ENCODE peak calls at places on chromosomes 2 and 18, in seven cellular contexts. G is tibial nerve, Q is pancreas, Y is heart left ventricle, P is GM12864, M is upper lobe of right lung, T is body of pancreas. N is an unnamed sample.

GRCh38 chr2:207624170-207625013 is 802 bp downstream of the METTL21A start:
- DNase-seq in G (peak), Q (peak), Y (peak), P (peak), M (peak), T (peak), N (peak)

GRCh38 chr2:147177449-147177848 is 667.4 kb upstream of the ACVR2A start:
- DNase-seq in G (no peak), Q (no peak), Y (no peak), P (no peak), M (no peak), T (no peak), N (no peak)

GRCh38 chr2:144516417-144516980 is 3.4 kb downstream of the ZEB2 start:
- DNase-seq in G (no peak), Q (no peak), Y (peak), P (no peak), M (peak), T (no peak), N (no peak)

GRCh38 chr2:162480067-162480466 is 136.1 kb downstream of the GCA start:
- DNase-seq in G (no peak), Q (no peak), Y (no peak), P (no peak), M (no peak), T (no peak), N (no peak)

GRCh38 chr2:102266204-102266603 is 45.2 kb upstream of the IL1RL1 start:
- DNase-seq in G (no peak), Q (no peak), Y (no peak), P (no peak), M (no peak), T (no peak), N (no peak)

GRCh38 chr2:239927424-239927981 is 97.6 kb downstream of the NDUFA10 start:
- DNase-seq in G (no peak), Q (no peak), Y (peak), P (no peak), M (peak), T (no peak), N (peak)

GRCh38 chr2:206054952-206055351 is 31.0 kb downstream of the INO80D start:
- DNase-seq in G (no peak), Q (no peak), Y (no peak), P (no peak), M (no peak), T (no peak), N (no peak)

GRCh38 chr2:239440511-239440959 is 39.7 kb upstream of the HDAC4 start:
- DNase-seq in G (peak), Q (no peak), Y (no peak), P (no peak), M (no peak), T (no peak), N (peak)

GRCh38 chr2:7685342-7686015 is 768.3 kb downstream of the RNF144A start:
- DNase-seq in G (no peak), Q (no peak), Y (no peak), P (no peak), M (no peak), T (no peak), N (no peak)

GRCh38 chr2:84732897-84733778 is 147.7 kb downstream of the TRABD2A start:
- DNase-seq in G (no peak), Q (no peak), Y (no peak), P (no peak), M (no peak), T (no peak), N (no peak)
- H3K4me3 ChIP-seq in G (no peak), Q (no peak), Y (no peak), P (no peak), M (no peak), T (no peak), N (no peak)

GRCh38 chr2:173016451-173016850 is 59.2 kb upstream of the MAP3K20 start:
- DNase-seq in G (no peak), Q (no peak), Y (no peak), P (no peak), M (no peak), T (no peak), N (no peak)

GRCh38 chr2:173027181-173028128 is 48.2 kb upstream of the MAP3K20 start:
- DNase-seq in G (peak), Q (peak), Y (no peak), P (peak), M (no peak), T (peak), N (peak)

GRCh38 chr2:173023718-173024117 is 51.9 kb upstream of the MAP3K20 start:
- DNase-seq in G (no peak), Q (no peak), Y (no peak), P (no peak), M (no peak), T (no peak), N (no peak)

GRCh38 chr2:173017657-173018420 is 57.8 kb upstream of the MAP3K20 start:
- DNase-seq in G (no peak), Q (no peak), Y (no peak), P (no peak), M (no peak), T (no peak), N (no peak)

GRCh38 chr2:173021939-173022371 is 53.7 kb upstream of the MAP3K20 start:
- DNase-seq in G (no peak), Q (no peak), Y (no peak), P (no peak), M (no peak), T (peak), N (no peak)
- TF ChIP-seq CTCF in G (no peak), Q (peak), Y (peak), P (no peak), M (peak), T (no peak), N (no peak)

GRCh38 chr2:217361491-217361890 is 501.6 kb upstream of the TNP1 start:
- DNase-seq in G (no peak), Q (no peak), Y (no peak), P (no peak), M (no peak), T (no peak), N (no peak)

GRCh38 chr2:217360781-217361485 is 501.1 kb upstream of the TNP1 start:
- DNase-seq in G (no peak), Q (no peak), Y (no peak), P (no peak), M (no peak), T (peak), N (no peak)

GRCh38 chr2:217363470-217363869 is 503.6 kb upstream of the TNP1 start:
- DNase-seq in G (no peak), Q (no peak), Y (no peak), P (no peak), M (no peak), T (no peak), N (no peak)

GRCh38 chr2:217362710-217363109 is 502.8 kb upstream of the TNP1 start:
- DNase-seq in G (no peak), Q (no peak), Y (no peak), P (no peak), M (no peak), T (no peak), N (no peak)

DNA sequence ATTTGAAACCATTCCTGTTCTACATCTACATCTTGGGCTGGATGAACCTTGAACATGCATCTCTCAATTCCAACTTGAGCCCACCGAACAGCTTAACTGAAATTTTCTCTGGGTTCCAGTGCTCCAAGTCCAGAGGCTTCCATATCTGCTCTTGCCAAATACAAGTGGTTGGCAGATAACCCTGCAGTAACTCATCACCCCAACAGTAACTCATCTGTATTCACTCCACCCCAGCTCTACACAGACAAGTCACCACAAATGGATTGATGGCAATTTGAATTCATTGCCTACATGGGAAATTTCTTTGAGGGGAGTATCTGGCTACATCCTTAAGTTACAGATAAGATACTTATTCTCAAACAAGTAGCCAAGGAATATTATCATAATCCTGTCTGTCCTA is 502.4 kb upstream of the TNP1 start:
- DNase-seq in G (no peak), Q (no peak), Y (no peak), P (no peak), M (no peak), T (no peak), N (no peak)
- H3K4me3 ChIP-seq in G (no peak), Q (no peak), Y (no peak), P (no peak), M (no peak), T (no peak), N (no peak)

GRCh38 chr18:3852321-3852720 is 402.3 kb downstream of the TGIF1 start:
- DNase-seq in G (no peak), Q (no peak), Y (no peak), P (no peak), M (no peak), T (no peak), N (no peak)
- TF ChIP-seq CTCF in G (no peak), Q (no peak), Y (peak), P (no peak), M (no peak), T (no peak), N (no peak)

GRCh38 chr2:127453392-127454171 is 35.4 kb downstream of the PROC start:
- DNase-seq in G (no peak), Q (no peak), Y (no peak), P (no peak), M (no peak), T (peak), N (no peak)

GRCh38 chr2:127455566-127456493 is 37.6 kb downstream of the PROC start:
- DNase-seq in G (no peak), Q (no peak), Y (no peak), P (no peak), M (no peak), T (no peak), N (no peak)

GRCh38 chr2:127456960-127457359 is 38.7 kb downstream of the PROC start:
- DNase-seq in G (no peak), Q (no peak), Y (no peak), P (no peak), M (no peak), T (no peak), N (no peak)

GRCh38 chr2:127453013-127453391 is 34.8 kb downstream of the PROC start:
- DNase-seq in G (no peak), Q (no peak), Y (no peak), P (no peak), M (no peak), T (no peak), N (no peak)

DNA sequence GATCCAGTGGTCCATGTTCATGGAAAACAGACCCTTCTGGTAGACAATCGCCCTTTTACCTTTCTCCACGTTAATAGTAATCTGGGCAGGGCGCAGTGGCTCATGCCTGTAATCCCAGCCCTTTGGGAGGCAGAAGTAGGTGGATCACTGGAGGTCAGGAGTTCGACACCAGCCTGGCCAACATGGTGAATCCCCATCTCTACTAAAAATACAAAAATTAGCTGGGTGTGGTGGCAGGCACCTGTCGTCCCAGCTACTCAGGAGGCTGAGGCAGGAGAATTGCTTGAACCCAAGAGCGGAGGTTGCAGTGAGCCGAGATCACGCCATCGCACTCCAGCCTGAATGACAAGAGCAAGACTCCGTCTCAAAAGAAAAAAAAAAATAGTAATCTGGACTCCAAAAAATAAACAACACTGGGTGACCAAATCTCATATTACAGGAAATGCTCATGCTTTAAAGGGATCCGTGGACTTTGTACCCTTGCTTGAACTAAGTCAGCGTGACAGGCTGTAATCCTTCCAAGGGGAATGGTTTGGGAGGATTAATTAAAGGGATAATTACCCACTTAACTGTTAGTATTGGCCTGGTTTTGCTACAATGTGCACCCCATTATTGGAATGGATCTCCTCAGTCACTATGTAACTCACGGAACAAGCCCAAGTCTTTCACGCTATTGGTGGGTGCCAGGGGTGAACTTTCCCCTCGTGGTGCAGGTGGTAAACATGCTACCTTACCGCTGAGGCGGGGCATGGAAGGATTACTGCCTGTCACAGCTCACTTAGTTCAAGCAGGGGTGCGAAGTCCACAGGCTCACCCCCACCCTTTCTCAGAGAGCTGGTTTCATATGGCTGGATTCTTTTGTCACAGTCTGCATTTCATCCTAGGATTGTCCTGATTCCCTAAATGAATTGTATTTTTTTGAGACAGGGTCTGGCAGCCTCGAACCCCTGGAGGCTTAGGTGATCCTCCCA is 36.7 kb downstream of the PROC start:
- DNase-seq in G (no peak), Q (peak), Y (no peak), P (no peak), M (no peak), T (peak), N (no peak)
- H3K4me3 ChIP-seq in G (no peak), Q (peak), Y (no peak), P (no peak), M (no peak), T (no peak), N (no peak)

GRCh38 chr18:77061946-77062517 is 70.6 kb downstream of the MBP start:
- DNase-seq in G (no peak), Q (no peak), Y (no peak), P (no peak), M (no peak), T (peak), N (no peak)
- TF ChIP-seq CTCF in G (peak), Q (no peak), Y (no peak), P (peak), M (peak), T (no peak), N (no peak)

GRCh38 chr18:46334200-46334553 is 230.0 kb downstream of the HAUS1 start:
- DNase-seq in G (no peak), Q (no peak), Y (no peak), P (no peak), M (peak), T (no peak), N (no peak)
- H3K4me3 ChIP-seq in G (peak), Q (peak), Y (peak), P (no peak), M (peak), T (peak), N (peak)

DNA sequence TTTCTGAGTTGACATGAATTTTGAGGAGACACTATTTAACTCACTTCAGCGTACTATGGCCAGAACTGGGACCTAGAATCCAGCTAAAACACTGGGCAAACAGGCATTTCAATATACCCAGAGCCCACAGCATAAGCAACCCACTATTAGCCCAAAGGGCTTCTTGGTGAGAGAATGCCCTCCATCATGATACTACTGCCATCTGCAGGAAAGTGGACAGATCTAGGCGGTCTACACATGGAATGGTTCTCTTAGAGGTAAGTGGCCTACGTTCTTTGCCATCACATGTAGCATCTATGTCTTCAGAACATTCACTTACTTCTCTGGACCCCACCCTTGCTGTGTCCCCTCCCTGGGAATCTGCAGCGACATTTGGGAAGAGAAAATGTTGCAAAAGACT is 181.3 kb upstream of the LINC00305 start:
- DNase-seq in G (no peak), Q (no peak), Y (no peak), P (no peak), M (no peak), T (no peak), N (no peak)
- TF ChIP-seq CTCF in G (no peak), Q (no peak), Y (no peak), P (peak), M (peak), T (no peak), N (no peak)

DNA sequence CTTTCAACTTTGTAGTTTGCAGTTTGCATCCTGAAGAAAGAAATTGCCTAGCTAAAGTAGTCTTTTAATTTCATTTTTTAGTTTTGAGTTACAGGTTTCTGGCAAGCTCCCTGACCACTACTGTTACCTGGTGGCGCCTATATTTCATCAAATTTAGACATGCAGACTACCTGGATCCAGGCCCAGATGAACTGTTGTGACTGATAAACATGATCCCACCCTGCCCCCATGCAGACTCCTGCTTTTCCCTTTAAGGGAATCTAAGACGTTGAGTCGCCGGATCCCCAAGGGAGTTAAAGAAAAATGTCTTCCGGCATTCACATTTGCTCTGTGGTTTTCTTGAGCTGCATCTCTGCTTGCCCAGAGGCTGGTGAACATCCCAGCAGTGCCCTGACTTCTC is 22.2 kb downstream of the METAP1D start:
- DNase-seq in G (no peak), Q (no peak), Y (no peak), P (no peak), M (no peak), T (no peak), N (no peak)
- H3K4me3 ChIP-seq in G (no peak), Q (no peak), Y (no peak), P (no peak), M (no peak), T (no peak), N (no peak)

DNA sequence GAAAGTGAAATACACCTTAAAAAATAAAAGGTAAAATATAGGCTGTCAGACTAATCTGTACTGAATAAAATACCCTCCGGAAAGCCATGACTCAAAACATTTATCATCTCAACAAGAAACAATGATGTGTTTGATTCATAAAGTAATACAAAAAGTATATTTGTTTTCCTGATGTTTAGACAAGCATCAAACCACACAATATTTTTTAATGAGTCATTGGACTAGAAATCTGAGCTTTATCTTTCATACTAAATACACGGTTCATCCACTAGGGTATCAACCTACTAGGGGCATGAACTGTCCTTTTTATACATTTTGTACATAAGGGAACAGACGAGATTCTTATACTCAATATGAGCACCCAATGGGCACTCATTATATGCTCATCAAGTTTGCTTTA is 31.3 kb downstream of the CD226 start:
- DNase-seq in G (no peak), Q (no peak), Y (no peak), P (no peak), M (no peak), T (no peak), N (no peak)
- TF ChIP-seq CTCF in G (no peak), Q (no peak), Y (no peak), P (no peak), M (no peak), T (no peak), N (no peak)